ENCODE peak calls at places on chromosome 1, in six cellular contexts. One of them, this sample, is unnamed.

GRCh38 chr1:221887091-221887746 is 145.3 kb upstream of the DUSP10 start:
- DNase-seq in GM12878: no peak
- DNase-seq in HepG2: peak; percentile 33
- DNase-seq in GM12891: no peak
- DNase-seq in H1: no peak
- DNase-seq in K562: peak; percentile 19
- DNase-seq in this sample: no peak

GRCh38 chr1:30179942-30180543 is 543.3 kb downstream of the MATN1 start:
- DNase-seq in HepG2: no peak
- DNase-seq in GM12878: no peak
- DNase-seq in GM12891: no peak
- DNase-seq in K562: no peak
- DNase-seq in H1: no peak
- DNase-seq in this sample: no peak

GRCh38 chr1:172671591-172671990 is 12.7 kb downstream of the FASLG start:
- DNase-seq in HepG2: no peak
- DNase-seq in GM12891: no peak
- DNase-seq in K562: no peak
- DNase-seq in H1: no peak
- DNase-seq in GM12878: no peak
- DNase-seq in this sample: no peak

GRCh38 chr1:119674835-119675289 is 26.8 kb upstream of the ZNF697 start:
- DNase-seq in GM12878: no peak
- DNase-seq in H1: no peak
- DNase-seq in K562: peak; percentile 67
- DNase-seq in HepG2: peak; percentile 79
- DNase-seq in GM12891: no peak
- DNase-seq in this sample: no peak

GRCh38 chr1:197320991-197321531 is 53.0 kb downstream of the CRB1 start:
- DNase-seq in H1: no peak
- DNase-seq in HepG2: no peak
- DNase-seq in K562: no peak
- DNase-seq in GM12891: no peak
- DNase-seq in GM12878: no peak
- DNase-seq in this sample: no peak

GRCh38 chr1:18722270-18722669 is 91.6 kb downstream of the PAX7 start:
- DNase-seq in K562: no peak
- DNase-seq in H1: no peak
- DNase-seq in HepG2: no peak
- DNase-seq in GM12878: no peak
- DNase-seq in GM12891: no peak
- DNase-seq in this sample: no peak

GRCh38 chr1:185244015-185244747 is 72.9 kb downstream of the IVNS1ABP start:
- DNase-seq in H1: no peak
- DNase-seq in K562: no peak
- DNase-seq in HepG2: no peak
- DNase-seq in GM12878: no peak
- DNase-seq in GM12891: no peak
- DNase-seq in this sample: no peak

GRCh38 chr1:201782353-201782752 is 46.6 kb upstream of the IPO9 start:
- DNase-seq in GM12891: no peak
- DNase-seq in H1: no peak
- DNase-seq in HepG2: no peak
- DNase-seq in GM12878: no peak
- DNase-seq in K562: no peak
- DNase-seq in this sample: no peak

GRCh38 chr1:205398586-205398985 is 23.3 kb downstream of the LEMD1 start:
- DNase-seq in H1: no peak
- DNase-seq in K562: no peak
- DNase-seq in HepG2: no peak
- DNase-seq in GM12878: no peak
- DNase-seq in GM12891: no peak
- DNase-seq in this sample: no peak

GRCh38 chr1:53324728-53325297 is 3.1 kb downstream of the LRP8 start:
- DNase-seq in GM12878: no peak
- DNase-seq in H1: no peak
- DNase-seq in GM12891: no peak
- DNase-seq in K562: no peak
- DNase-seq in HepG2: no peak
- DNase-seq in this sample: no peak

GRCh38 chr1:81408404-81408803 is 392.3 kb upstream of the ADGRL2 start:
- DNase-seq in GM12878: no peak
- DNase-seq in GM12891: no peak
- DNase-seq in H1: no peak
- DNase-seq in K562: no peak
- DNase-seq in HepG2: no peak
- DNase-seq in this sample: no peak

GRCh38 chr1:162206749-162207635 is 137.5 kb downstream of the NOS1AP start:
- DNase-seq in K562: no peak
- DNase-seq in GM12878: no peak
- DNase-seq in GM12891: no peak
- DNase-seq in HepG2: peak; percentile 21
- DNase-seq in H1: no peak
- DNase-seq in this sample: no peak

GRCh38 chr1:225712391-225712790 is 59.5 kb upstream of the ENAH start:
- DNase-seq in K562: no peak
- DNase-seq in H1: no peak
- DNase-seq in GM12891: no peak
- DNase-seq in GM12878: no peak
- DNase-seq in HepG2: no peak
- DNase-seq in this sample: no peak

GRCh38 chr1:45640293-45640692 is 16.4 kb upstream of the CCDC17 start:
- DNase-seq in H1: no peak
- DNase-seq in GM12878: no peak
- DNase-seq in GM12891: no peak
- DNase-seq in HepG2: peak; percentile 8
- DNase-seq in K562: no peak
- DNase-seq in this sample: no peak

GRCh38 chr1:100463809-100464424 is 74.0 kb upstream of the GPR88 start:
- DNase-seq in HepG2: peak; percentile 64
- DNase-seq in GM12878: no peak
- DNase-seq in GM12891: no peak
- DNase-seq in K562: peak; percentile 63
- DNase-seq in H1: no peak
- DNase-seq in this sample: peak; percentile 19

GRCh38 chr1:63622847-63623566 is 29.8 kb downstream of the PGM1 start:
- DNase-seq in GM12891: no peak
- DNase-seq in K562: no peak
- DNase-seq in H1: no peak
- DNase-seq in HepG2: no peak
- DNase-seq in GM12878: peak; percentile 3
- DNase-seq in this sample: no peak

GRCh38 chr1:156741613-156741983 is 710 bp upstream of the MRPL24 start:
- DNase-seq in HepG2: no peak
- DNase-seq in K562: no peak
- DNase-seq in H1: no peak
- DNase-seq in GM12891: no peak
- DNase-seq in GM12878: no peak
- DNase-seq in this sample: no peak

GRCh38 chr1:155169541-155169940 is 3.6 kb downstream of the KRTCAP2 start:
- DNase-seq in GM12891: no peak
- DNase-seq in H1: no peak
- DNase-seq in GM12878: no peak
- DNase-seq in HepG2: no peak
- DNase-seq in K562: no peak
- DNase-seq in this sample: no peak

GRCh38 chr1:155166373-155167165 is 6.5 kb downstream of the KRTCAP2 start:
- DNase-seq in H1: peak; percentile 82
- DNase-seq in K562: no peak
- DNase-seq in HepG2: no peak
- DNase-seq in GM12891: peak; percentile 6
- DNase-seq in GM12878: no peak
- DNase-seq in this sample: no peak

GRCh38 chr1:155166006-155166372 is 7.1 kb downstream of the KRTCAP2 start:
- DNase-seq in HepG2: no peak
- DNase-seq in K562: no peak
- DNase-seq in GM12878: no peak
- DNase-seq in GM12891: no peak
- DNase-seq in H1: peak; percentile 68
- DNase-seq in this sample: no peak

GRCh38 chr1:155168456-155169210 is 4.5 kb downstream of the KRTCAP2 start:
- DNase-seq in H1: no peak
- DNase-seq in K562: no peak
- DNase-seq in GM12878: no peak
- DNase-seq in HepG2: no peak
- DNase-seq in GM12891: no peak
- DNase-seq in this sample: no peak

GRCh38 chr1:155167166-155168104 is 5.7 kb downstream of the KRTCAP2 start:
- DNase-seq in H1: peak; percentile 96
- DNase-seq in K562: peak; percentile 86
- DNase-seq in HepG2: peak; percentile 82
- DNase-seq in GM12878: no peak
- DNase-seq in GM12891: peak; percentile 69
- DNase-seq in this sample: no peak
- TF ChIP-seq POLR2AphosphoS5 in H1: no peak
- TF ChIP-seq POLR2AphosphoS5 in K562: no peak
- TF ChIP-seq POLR2AphosphoS5 in HepG2: no peak
- TF ChIP-seq POLR2AphosphoS5 in GM12878: no peak
- TF ChIP-seq POLR2AphosphoS5 in GM12891: no peak
- TF ChIP-seq POLR2AphosphoS5 in this sample: no peak

GRCh38 chr1:206578115-206578935 is 33.9 kb downstream of the EIF2D start:
- DNase-seq in H1: no peak
- DNase-seq in GM12878: no peak
- DNase-seq in HepG2: no peak
- DNase-seq in K562: no peak
- DNase-seq in GM12891: no peak
- DNase-seq in this sample: no peak

GRCh38 chr1:206581571-206581981 is 30.7 kb downstream of the EIF2D start:
- DNase-seq in GM12878: no peak
- DNase-seq in H1: no peak
- DNase-seq in K562: no peak
- DNase-seq in GM12891: no peak
- DNase-seq in HepG2: no peak
- DNase-seq in this sample: no peak

GRCh38 chr1:206578959-206579358 is 33.3 kb downstream of the EIF2D start:
- DNase-seq in GM12891: no peak
- DNase-seq in HepG2: no peak
- DNase-seq in GM12878: no peak
- DNase-seq in K562: no peak
- DNase-seq in H1: no peak
- DNase-seq in this sample: no peak

GRCh38 chr1:206580438-206581113 is 31.7 kb downstream of the EIF2D start:
- DNase-seq in HepG2: no peak
- DNase-seq in K562: no peak
- DNase-seq in GM12891: no peak
- DNase-seq in GM12878: no peak
- DNase-seq in H1: no peak
- DNase-seq in this sample: no peak

DNA sequence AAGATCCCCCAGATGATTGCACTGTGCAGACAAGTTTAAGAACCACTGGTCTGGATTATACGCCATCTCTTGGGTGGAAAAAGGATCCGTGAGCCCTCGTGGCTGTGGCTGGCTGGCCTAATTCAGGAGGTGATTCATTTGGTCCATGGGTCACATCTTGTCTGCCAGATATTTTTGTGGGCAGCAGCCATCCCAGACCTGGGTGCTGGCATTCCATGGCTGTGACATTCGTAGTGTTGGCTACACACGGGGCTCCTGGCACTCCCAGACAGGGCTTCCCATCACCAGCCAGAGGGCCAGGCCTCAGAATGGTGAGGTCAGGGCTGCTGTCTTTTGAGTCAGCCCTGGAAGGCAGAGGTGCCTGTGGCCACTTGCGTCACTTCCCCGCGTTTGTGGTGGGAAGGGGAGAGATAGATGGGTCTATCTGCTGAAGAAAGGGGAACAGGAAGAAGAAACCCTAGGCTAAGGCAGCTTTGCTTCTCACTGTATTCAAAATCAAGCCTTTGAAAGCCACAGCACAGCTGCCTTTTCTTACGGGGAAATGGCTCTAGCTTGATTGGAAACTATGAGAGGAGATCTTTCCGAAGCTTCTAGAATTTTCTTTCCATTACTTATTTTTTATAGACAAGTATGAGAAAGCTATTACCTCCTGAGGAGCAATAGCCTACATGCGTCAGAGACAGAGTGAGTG is 32.4 kb downstream of the EIF2D start:
- DNase-seq in K562: no peak
- DNase-seq in H1: no peak
- DNase-seq in GM12878: peak; percentile 89
- DNase-seq in GM12891: no peak
- DNase-seq in HepG2: no peak
- DNase-seq in this sample: peak; percentile 54
- TF ChIP-seq POLR2A in K562: no peak
- TF ChIP-seq POLR2A in H1: no peak
- TF ChIP-seq POLR2A in GM12878: peak; percentile 66
- TF ChIP-seq POLR2A in GM12891: no peak
- TF ChIP-seq POLR2A in HepG2: no peak
- TF ChIP-seq POLR2A in this sample: no peak

DNA sequence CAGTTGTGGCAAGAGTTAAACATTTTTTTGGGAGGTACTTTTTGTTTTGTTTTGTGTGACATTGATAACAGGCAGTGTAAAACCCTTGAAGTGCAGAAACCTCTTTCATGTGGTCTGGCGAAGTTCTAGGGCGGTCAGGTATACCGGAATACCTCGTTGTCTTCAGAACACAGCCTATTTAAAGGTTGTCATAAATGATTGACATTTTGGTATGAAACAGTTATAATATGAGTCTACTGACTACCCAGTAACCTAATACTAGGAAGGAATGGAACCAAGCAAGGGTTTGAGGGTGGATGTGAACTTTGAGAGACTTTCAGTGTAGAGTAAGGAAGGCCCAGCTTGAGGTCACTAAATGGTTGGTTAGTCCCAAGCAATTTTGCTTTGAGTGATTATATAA is 40.5 kb downstream of the PATJ start:
- DNase-seq in HepG2: no peak
- DNase-seq in GM12891: no peak
- DNase-seq in K562: no peak
- DNase-seq in GM12878: peak; percentile 71
- DNase-seq in H1: no peak
- DNase-seq in this sample: no peak
- TF ChIP-seq TAF1 in HepG2: no peak
- TF ChIP-seq TAF1 in GM12891: no peak
- TF ChIP-seq TAF1 in K562: no peak
- TF ChIP-seq TAF1 in GM12878: no peak
- TF ChIP-seq TAF1 in H1: no peak
- TF ChIP-seq TAF1 in this sample: no peak

DNA sequence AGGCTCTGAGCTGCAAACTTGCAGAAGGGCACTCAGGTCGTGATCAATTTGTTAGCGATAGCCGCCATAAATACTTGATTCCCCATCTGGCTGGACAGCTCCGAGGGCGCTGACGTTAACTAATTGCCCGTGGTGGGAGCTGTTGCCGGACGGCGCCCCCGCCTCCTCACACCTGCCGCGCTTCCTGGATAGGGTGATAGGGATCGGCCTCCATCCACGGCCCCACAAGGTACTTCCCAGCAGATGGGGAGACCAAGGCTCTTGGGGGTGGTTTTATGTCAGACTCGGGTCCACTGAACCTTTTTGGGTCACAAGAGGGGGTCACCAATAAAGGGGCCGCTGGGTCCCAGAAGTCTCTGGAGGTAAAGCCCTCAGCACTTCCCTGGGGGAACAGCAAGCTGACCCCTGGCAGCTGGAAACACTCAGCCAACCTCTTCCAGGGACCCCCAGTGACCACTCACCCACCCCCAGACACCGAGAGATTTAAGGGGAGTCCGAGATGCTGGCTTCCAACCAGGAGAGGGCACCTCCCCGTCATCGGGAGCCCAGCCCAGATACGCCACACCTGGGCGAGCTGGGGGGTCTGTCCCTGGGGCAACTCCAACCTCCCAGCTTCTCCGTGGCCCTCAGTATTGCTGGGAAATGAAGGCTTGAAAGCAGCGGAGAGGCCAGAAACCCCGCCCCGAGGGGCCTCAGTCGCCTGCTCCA is 61.1 kb upstream of the TTC34 start:
- DNase-seq in H1: no peak
- DNase-seq in HepG2: no peak
- DNase-seq in K562: no peak
- DNase-seq in GM12878: no peak
- DNase-seq in GM12891: no peak
- DNase-seq in this sample: no peak
- TF ChIP-seq POLR2AphosphoS5 in H1: no peak
- TF ChIP-seq POLR2AphosphoS5 in HepG2: no peak
- TF ChIP-seq POLR2AphosphoS5 in K562: no peak
- TF ChIP-seq POLR2AphosphoS5 in GM12878: no peak
- TF ChIP-seq POLR2AphosphoS5 in GM12891: no peak
- TF ChIP-seq POLR2AphosphoS5 in this sample: no peak

This sample was measured in GM12892.